ENCODE peak calls at places on chromosomes 6 and 20, in seven cellular contexts. One of them, this sample, is unnamed.

GRCh38 chr20:23144856-23145255 is 58.7 kb upstream of the CD93 start:
- DNase-seq in epithelial cell of esophagus: no peak
- DNase-seq in nucleus accumbens: no peak
- DNase-seq in AG08396: no peak
- DNase-seq in T-cell: no peak
- DNase-seq in activated CD4-positive, CD25-positive, alpha-beta regulatory T cell: no peak
- DNase-seq in HEK293T: no peak
- DNase-seq in this sample: no peak

GRCh38 chr6:39416728-39417127 is 94.2 kb upstream of the KCNK16 start:
- DNase-seq in nucleus accumbens: no peak
- DNase-seq in T-cell: no peak
- DNase-seq in AG08396: peak
- DNase-seq in HEK293T: no peak
- DNase-seq in activated CD4-positive, CD25-positive, alpha-beta regulatory T cell: no peak
- DNase-seq in epithelial cell of esophagus: peak
- DNase-seq in this sample: no peak

GRCh38 chr6:34982424-34982852 is 93.4 kb downstream of the ANKS1A start:
- DNase-seq in T-cell: no peak
- DNase-seq in activated CD4-positive, CD25-positive, alpha-beta regulatory T cell: no peak
- DNase-seq in AG08396: peak
- DNase-seq in HEK293T: no peak
- DNase-seq in nucleus accumbens: no peak
- DNase-seq in epithelial cell of esophagus: peak
- DNase-seq in this sample: no peak

GRCh38 chr6:131029661-131030297 is 33.3 kb downstream of the EPB41L2 start:
- DNase-seq in nucleus accumbens: no peak
- DNase-seq in AG08396: peak
- DNase-seq in activated CD4-positive, CD25-positive, alpha-beta regulatory T cell: no peak
- DNase-seq in T-cell: no peak
- DNase-seq in HEK293T: no peak
- DNase-seq in epithelial cell of esophagus: peak
- DNase-seq in this sample: no peak

GRCh38 chr6:115554060-115554459 is 506.6 kb downstream of the FRK start:
- DNase-seq in nucleus accumbens: no peak
- DNase-seq in HEK293T: no peak
- DNase-seq in activated CD4-positive, CD25-positive, alpha-beta regulatory T cell: no peak
- DNase-seq in AG08396: no peak
- DNase-seq in epithelial cell of esophagus: no peak
- DNase-seq in T-cell: no peak
- DNase-seq in this sample: no peak

GRCh38 chr6:161924516-161925116 is 650.8 kb upstream of the AGPAT4 start:
- DNase-seq in epithelial cell of esophagus: no peak
- DNase-seq in AG08396: no peak
- DNase-seq in activated CD4-positive, CD25-positive, alpha-beta regulatory T cell: no peak
- DNase-seq in HEK293T: no peak
- DNase-seq in T-cell: no peak
- DNase-seq in nucleus accumbens: no peak
- DNase-seq in this sample: no peak

GRCh38 chr6:163354779-163355431 is 59.6 kb upstream of the QKI start:
- DNase-seq in activated CD4-positive, CD25-positive, alpha-beta regulatory T cell: no peak
- DNase-seq in AG08396: no peak
- DNase-seq in T-cell: no peak
- DNase-seq in epithelial cell of esophagus: peak
- DNase-seq in HEK293T: no peak
- DNase-seq in nucleus accumbens: no peak
- DNase-seq in this sample: no peak

GRCh38 chr6:31720196-31720770 is 1.3 kb downstream of the LY6G6C start:
- DNase-seq in HEK293T: no peak
- DNase-seq in nucleus accumbens: no peak
- DNase-seq in AG08396: no peak
- DNase-seq in epithelial cell of esophagus: peak
- DNase-seq in T-cell: no peak
- DNase-seq in activated CD4-positive, CD25-positive, alpha-beta regulatory T cell: no peak
- DNase-seq in this sample: no peak

GRCh38 chr6:79173378-79173777 is 61.1 kb downstream of the HMGN3 start:
- DNase-seq in activated CD4-positive, CD25-positive, alpha-beta regulatory T cell: no peak
- DNase-seq in nucleus accumbens: no peak
- DNase-seq in epithelial cell of esophagus: no peak
- DNase-seq in AG08396: no peak
- DNase-seq in HEK293T: no peak
- DNase-seq in T-cell: no peak
- DNase-seq in this sample: no peak

GRCh38 chr6:104984831-104985230 is 27.9 kb downstream of the LIN28B start:
- DNase-seq in HEK293T: no peak
- DNase-seq in T-cell: no peak
- DNase-seq in AG08396: no peak
- DNase-seq in epithelial cell of esophagus: no peak
- DNase-seq in activated CD4-positive, CD25-positive, alpha-beta regulatory T cell: no peak
- DNase-seq in nucleus accumbens: no peak
- DNase-seq in this sample: no peak

GRCh38 chr6:3009930-3010329 is 10.2 kb downstream of the NQO2 start:
- DNase-seq in epithelial cell of esophagus: no peak
- DNase-seq in nucleus accumbens: no peak
- DNase-seq in T-cell: no peak
- DNase-seq in activated CD4-positive, CD25-positive, alpha-beta regulatory T cell: no peak
- DNase-seq in AG08396: no peak
- DNase-seq in HEK293T: no peak
- DNase-seq in this sample: no peak

GRCh38 chr6:150485559-150486517 is 113.8 kb upstream of the PLEKHG1 start:
- DNase-seq in AG08396: no peak
- DNase-seq in epithelial cell of esophagus: no peak
- DNase-seq in nucleus accumbens: no peak
- DNase-seq in T-cell: no peak
- DNase-seq in HEK293T: no peak
- DNase-seq in activated CD4-positive, CD25-positive, alpha-beta regulatory T cell: no peak
- DNase-seq in this sample: no peak

GRCh38 chr6:147131728-147132127 is 72.5 kb upstream of the STXBP5 start:
- DNase-seq in nucleus accumbens: no peak
- DNase-seq in activated CD4-positive, CD25-positive, alpha-beta regulatory T cell: no peak
- DNase-seq in T-cell: no peak
- DNase-seq in epithelial cell of esophagus: no peak
- DNase-seq in AG08396: no peak
- DNase-seq in HEK293T: no peak
- DNase-seq in this sample: no peak

GRCh38 chr20:14729390-14729789 is 392.0 kb upstream of the FLRT3 start:
- DNase-seq in epithelial cell of esophagus: no peak
- DNase-seq in HEK293T: no peak
- DNase-seq in AG08396: no peak
- DNase-seq in T-cell: no peak
- DNase-seq in nucleus accumbens: no peak
- DNase-seq in activated CD4-positive, CD25-positive, alpha-beta regulatory T cell: no peak
- DNase-seq in this sample: no peak

GRCh38 chr6:35583893-35584688 is 71.4 kb upstream of the TULP1 start:
- DNase-seq in activated CD4-positive, CD25-positive, alpha-beta regulatory T cell: peak
- DNase-seq in T-cell: peak
- DNase-seq in AG08396: peak
- DNase-seq in epithelial cell of esophagus: peak
- DNase-seq in HEK293T: peak
- DNase-seq in nucleus accumbens: no peak
- DNase-seq in this sample: peak

GRCh38 chr6:52815167-52816092 is 11.8 kb upstream of the GSTA1 start:
- DNase-seq in activated CD4-positive, CD25-positive, alpha-beta regulatory T cell: peak
- DNase-seq in AG08396: peak
- DNase-seq in HEK293T: peak
- DNase-seq in T-cell: peak
- DNase-seq in epithelial cell of esophagus: peak
- DNase-seq in nucleus accumbens: no peak
- DNase-seq in this sample: peak

GRCh38 chr6:108145639-108146038 is 20.2 kb upstream of the NR2E1 start:
- DNase-seq in HEK293T: no peak
- DNase-seq in activated CD4-positive, CD25-positive, alpha-beta regulatory T cell: no peak
- DNase-seq in epithelial cell of esophagus: no peak
- DNase-seq in T-cell: no peak
- DNase-seq in AG08396: no peak
- DNase-seq in nucleus accumbens: no peak
- DNase-seq in this sample: no peak

GRCh38 chr6:101018157-101018556 is 137.0 kb upstream of the ASCC3 start:
- DNase-seq in epithelial cell of esophagus: no peak
- DNase-seq in T-cell: no peak
- DNase-seq in HEK293T: no peak
- DNase-seq in activated CD4-positive, CD25-positive, alpha-beta regulatory T cell: no peak
- DNase-seq in nucleus accumbens: no peak
- DNase-seq in AG08396: no peak
- DNase-seq in this sample: no peak

GRCh38 chr20:50635676-50636600 is 55.4 kb downstream of the RIPOR3 start:
- DNase-seq in activated CD4-positive, CD25-positive, alpha-beta regulatory T cell: peak
- DNase-seq in T-cell: peak
- DNase-seq in nucleus accumbens: no peak
- DNase-seq in HEK293T: peak
- DNase-seq in AG08396: peak
- DNase-seq in epithelial cell of esophagus: peak
- DNase-seq in this sample: peak

GRCh38 chr6:9540534-9541126 is 874.2 kb downstream of the TFAP2A start:
- DNase-seq in AG08396: peak
- DNase-seq in nucleus accumbens: no peak
- DNase-seq in epithelial cell of esophagus: peak
- DNase-seq in activated CD4-positive, CD25-positive, alpha-beta regulatory T cell: no peak
- DNase-seq in HEK293T: peak
- DNase-seq in T-cell: no peak
- DNase-seq in this sample: peak

GRCh38 chr6:24536466-24536865 is 41.7 kb downstream of the ALDH5A1 start:
- DNase-seq in activated CD4-positive, CD25-positive, alpha-beta regulatory T cell: no peak
- DNase-seq in T-cell: no peak
- DNase-seq in HEK293T: no peak
- DNase-seq in nucleus accumbens: no peak
- DNase-seq in epithelial cell of esophagus: no peak
- DNase-seq in AG08396: no peak
- DNase-seq in this sample: no peak

GRCh38 chr6:155432293-155432692 is 23.3 kb downstream of the NOX3 start:
- DNase-seq in nucleus accumbens: no peak
- DNase-seq in T-cell: no peak
- DNase-seq in activated CD4-positive, CD25-positive, alpha-beta regulatory T cell: no peak
- DNase-seq in AG08396: no peak
- DNase-seq in epithelial cell of esophagus: peak
- DNase-seq in HEK293T: no peak
- DNase-seq in this sample: no peak

This sample was measured in HCT116.